ENCODE peak calls at places on chromosome 12, in five cellular contexts. One of them, this sample, is unnamed.

GRCh38 chr12:121232977-121233627 is 23.2 kb downstream of the P2RX4 start:
- DNase-seq in uterus: no peak
- DNase-seq in body of pancreas: no peak
- DNase-seq in fibroblast of mammary gland: no peak
- DNase-seq in ascending aorta: no peak
- DNase-seq in this sample: no peak

GRCh38 chr12:121753844-121754264 is 39.6 kb downstream of the RHOF start:
- DNase-seq in uterus: no peak
- DNase-seq in ascending aorta: peak; percentile 22
- DNase-seq in fibroblast of mammary gland: no peak
- DNase-seq in body of pancreas: peak; percentile 65
- DNase-seq in this sample: no peak

GRCh38 chr12:26629864-26630263 is 203.1 kb downstream of the ITPR2 start:
- DNase-seq in fibroblast of mammary gland: peak; percentile 34
- DNase-seq in uterus: no peak
- DNase-seq in ascending aorta: no peak
- DNase-seq in body of pancreas: no peak
- DNase-seq in this sample: peak; percentile 75

GRCh38 chr12:108837239-108837638 is 20.1 kb downstream of the SSH1 start:
- DNase-seq in body of pancreas: no peak
- DNase-seq in uterus: no peak
- DNase-seq in ascending aorta: no peak
- DNase-seq in fibroblast of mammary gland: no peak
- DNase-seq in this sample: no peak

GRCh38 chr12:115984607-115985006 is 292.9 kb downstream of the MED13L start:
- DNase-seq in ascending aorta: no peak
- DNase-seq in fibroblast of mammary gland: no peak
- DNase-seq in uterus: no peak
- DNase-seq in body of pancreas: no peak
- DNase-seq in this sample: no peak

GRCh38 chr12:105933671-105934665 is 204.8 kb downstream of the NUAK1 start:
- DNase-seq in uterus: peak; percentile 77
- DNase-seq in body of pancreas: peak; percentile 32
- DNase-seq in fibroblast of mammary gland: peak; percentile 91
- DNase-seq in ascending aorta: no peak
- DNase-seq in this sample: peak; percentile 97

GRCh38 chr12:33752854-33753253 is 269.4 kb upstream of the ALG10 start:
- DNase-seq in body of pancreas: no peak
- DNase-seq in ascending aorta: no peak
- DNase-seq in uterus: no peak
- DNase-seq in fibroblast of mammary gland: no peak
- DNase-seq in this sample: no peak

GRCh38 chr12:101823891-101824290 is 6.9 kb downstream of the GNPTAB start:
- DNase-seq in body of pancreas: peak; percentile 36
- DNase-seq in ascending aorta: no peak
- DNase-seq in uterus: no peak
- DNase-seq in fibroblast of mammary gland: peak; percentile 6
- DNase-seq in this sample: peak; percentile 43

GRCh38 chr12:6533653-6534157 is 612 bp upstream of the GAPDH start:
- DNase-seq in ascending aorta: no peak
- DNase-seq in body of pancreas: peak; percentile 69
- DNase-seq in fibroblast of mammary gland: peak; percentile 75
- DNase-seq in uterus: peak; percentile 73
- DNase-seq in this sample: peak; percentile 80

GRCh38 chr12:114679452-114679875 is 4.5 kb downstream of the TBX3 start:
- DNase-seq in uterus: no peak
- DNase-seq in ascending aorta: no peak
- DNase-seq in fibroblast of mammary gland: no peak
- DNase-seq in body of pancreas: no peak
- DNase-seq in this sample: peak; percentile 55

GRCh38 chr12:114679942-114680341 is 4.0 kb downstream of the TBX3 start:
- DNase-seq in uterus: no peak
- DNase-seq in fibroblast of mammary gland: no peak
- DNase-seq in ascending aorta: no peak
- DNase-seq in body of pancreas: no peak
- DNase-seq in this sample: no peak

GRCh38 chr12:114681149-114681849 is 2.7 kb downstream of the TBX3 start:
- DNase-seq in uterus: no peak
- DNase-seq in fibroblast of mammary gland: peak; percentile 49
- DNase-seq in ascending aorta: no peak
- DNase-seq in body of pancreas: no peak
- DNase-seq in this sample: peak; percentile 76

GRCh38 chr12:114682101-114682919 is 1.7 kb downstream of the TBX3 start:
- DNase-seq in fibroblast of mammary gland: no peak
- DNase-seq in body of pancreas: no peak
- DNase-seq in ascending aorta: no peak
- DNase-seq in uterus: no peak
- DNase-seq in this sample: no peak

DNA sequence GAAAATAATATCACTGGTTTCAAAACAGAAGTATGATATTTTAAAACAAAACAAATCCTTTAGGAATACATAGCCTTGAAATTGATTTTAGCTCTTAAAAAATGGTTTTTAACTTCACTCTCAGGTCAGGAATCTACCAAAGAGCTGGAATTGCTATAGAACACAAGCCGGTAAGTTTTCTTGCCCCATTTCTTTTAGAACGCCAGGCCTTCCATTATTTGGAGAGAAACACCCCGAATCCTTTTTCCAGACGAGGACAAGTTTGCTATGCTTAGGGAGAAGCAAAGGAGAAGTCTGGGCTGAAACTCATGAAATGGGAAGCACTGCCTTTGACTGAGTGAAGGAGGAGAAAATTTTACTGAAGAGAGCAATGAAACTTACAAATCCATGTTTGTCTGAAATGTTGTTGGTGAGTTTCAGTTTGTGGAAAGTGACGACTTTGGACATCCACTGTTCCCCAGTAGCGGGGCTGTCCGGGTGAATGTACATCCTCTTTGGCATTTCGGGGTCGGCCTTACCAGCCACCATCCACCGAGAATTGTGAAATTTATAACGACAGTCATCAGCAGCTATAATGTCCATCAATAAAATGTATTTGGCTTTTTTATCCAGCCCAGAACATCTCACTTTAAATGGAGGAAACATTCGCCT is 3.4 kb downstream of the TBX3 start:
- DNase-seq in body of pancreas: no peak
- DNase-seq in ascending aorta: no peak
- DNase-seq in fibroblast of mammary gland: no peak
- DNase-seq in uterus: no peak
- DNase-seq in this sample: no peak
- H3K4me3 ChIP-seq in body of pancreas: no peak overlapping the region
- H3K4me3 ChIP-seq in ascending aorta: peak overlapping the region; percentile 79
- H3K4me3 ChIP-seq in fibroblast of mammary gland: peak overlapping the region; percentile 99
- H3K4me3 ChIP-seq in uterus: peak overlapping the region; percentile 93
- H3K4me3 ChIP-seq in this sample: peak overlapping the region; percentile 86

GRCh38 chr12:76531056-76531455 is 28.5 kb downstream of the OSBPL8 start:
- DNase-seq in uterus: no peak
- DNase-seq in ascending aorta: no peak
- DNase-seq in body of pancreas: no peak
- DNase-seq in fibroblast of mammary gland: no peak
- DNase-seq in this sample: no peak
- TF ChIP-seq CTCF in uterus: no peak
- TF ChIP-seq CTCF in ascending aorta: no peak
- TF ChIP-seq CTCF in body of pancreas: no peak
- TF ChIP-seq CTCF in fibroblast of mammary gland: no peak
- TF ChIP-seq CTCF in this sample: no peak

GRCh38 chr12:125097427-125097826 is 32.2 kb downstream of the AACS start:
- DNase-seq in fibroblast of mammary gland: no peak
- DNase-seq in body of pancreas: no peak
- DNase-seq in uterus: no peak
- DNase-seq in ascending aorta: no peak
- DNase-seq in this sample: no peak
- H3K4me3 ChIP-seq in fibroblast of mammary gland: no peak overlapping the region
- H3K4me3 ChIP-seq in body of pancreas: no peak overlapping the region
- H3K4me3 ChIP-seq in uterus: no peak overlapping the region
- H3K4me3 ChIP-seq in ascending aorta: no peak overlapping the region
- H3K4me3 ChIP-seq in this sample: no peak overlapping the region

GRCh38 chr12:114405199-114405448 is 820 bp downstream of the TBX5 start:
- DNase-seq in uterus: no peak
- DNase-seq in fibroblast of mammary gland: no peak
- DNase-seq in body of pancreas: no peak
- DNase-seq in ascending aorta: no peak
- DNase-seq in this sample: no peak

GRCh38 chr12:114404451-114405198 is 1.3 kb downstream of the TBX5 start:
- DNase-seq in ascending aorta: no peak
- DNase-seq in uterus: no peak
- DNase-seq in body of pancreas: no peak
- DNase-seq in fibroblast of mammary gland: peak; percentile 40
- DNase-seq in this sample: no peak

GRCh38 chr12:114403690-114404450 is 2.1 kb downstream of the TBX5 start:
- DNase-seq in fibroblast of mammary gland: peak; percentile 61
- DNase-seq in uterus: no peak
- DNase-seq in body of pancreas: no peak
- DNase-seq in ascending aorta: no peak
- DNase-seq in this sample: no peak

GRCh38 chr12:114401346-114402320 is 4.3 kb downstream of the TBX5 start:
- DNase-seq in body of pancreas: no peak
- DNase-seq in uterus: no peak
- DNase-seq in fibroblast of mammary gland: peak; percentile 47
- DNase-seq in ascending aorta: no peak
- DNase-seq in this sample: no peak

GRCh38 chr12:114403044-114403689 is 2.8 kb downstream of the TBX5 start:
- DNase-seq in body of pancreas: no peak
- DNase-seq in uterus: no peak
- DNase-seq in fibroblast of mammary gland: peak; percentile 64
- DNase-seq in ascending aorta: no peak
- DNase-seq in this sample: no peak
- TF ChIP-seq CTCF in body of pancreas: no peak
- TF ChIP-seq CTCF in uterus: no peak
- TF ChIP-seq CTCF in fibroblast of mammary gland: no peak
- TF ChIP-seq CTCF in ascending aorta: no peak
- TF ChIP-seq CTCF in this sample: no peak

GRCh38 chr12:7695159-7695930 is at the start of gene GDF3:
- DNase-seq in fibroblast of mammary gland: peak; percentile 18
- DNase-seq in ascending aorta: no peak
- DNase-seq in body of pancreas: peak; percentile 28
- DNase-seq in uterus: peak; percentile 34
- DNase-seq in this sample: peak; percentile 31
- H3K4me3 ChIP-seq in fibroblast of mammary gland: no peak within 1 kb of the TSS
- H3K4me3 ChIP-seq in ascending aorta: peak within 1 kb of the TSS; percentile 34
- H3K4me3 ChIP-seq in body of pancreas: no peak within 1 kb of the TSS
- H3K4me3 ChIP-seq in uterus: no peak within 1 kb of the TSS
- H3K4me3 ChIP-seq in this sample: no peak within 1 kb of the TSS

GRCh38 chr12:88325828-88326214 is 183.7 kb downstream of the TMTC3 start:
- DNase-seq in fibroblast of mammary gland: peak; percentile 80
- DNase-seq in ascending aorta: no peak
- DNase-seq in body of pancreas: peak; percentile 8
- DNase-seq in uterus: no peak
- DNase-seq in this sample: peak; percentile 63

GRCh38 chr12:88328056-88328455 is 185.9 kb downstream of the TMTC3 start:
- DNase-seq in ascending aorta: no peak
- DNase-seq in uterus: no peak
- DNase-seq in fibroblast of mammary gland: no peak
- DNase-seq in body of pancreas: no peak
- DNase-seq in this sample: no peak

GRCh38 chr12:88325076-88325827 is 183.1 kb downstream of the TMTC3 start:
- DNase-seq in fibroblast of mammary gland: peak; percentile 97
- DNase-seq in body of pancreas: peak; percentile 4
- DNase-seq in uterus: no peak
- DNase-seq in ascending aorta: no peak
- DNase-seq in this sample: peak; percentile 87
- TF ChIP-seq CTCF in fibroblast of mammary gland: peak; percentile 36
- TF ChIP-seq CTCF in body of pancreas: no peak
- TF ChIP-seq CTCF in uterus: no peak
- TF ChIP-seq CTCF in ascending aorta: no peak
- TF ChIP-seq CTCF in this sample: peak; percentile 50

GRCh38 chr12:93514853-93515252 is 47.5 kb downstream of the MRPL42 start:
- DNase-seq in ascending aorta: no peak
- DNase-seq in uterus: no peak
- DNase-seq in body of pancreas: no peak
- DNase-seq in fibroblast of mammary gland: peak; percentile 69
- DNase-seq in this sample: peak; percentile 69
- H3K4me3 ChIP-seq in ascending aorta: no peak overlapping the region
- H3K4me3 ChIP-seq in uterus: no peak overlapping the region
- H3K4me3 ChIP-seq in body of pancreas: no peak overlapping the region
- H3K4me3 ChIP-seq in fibroblast of mammary gland: no peak overlapping the region
- H3K4me3 ChIP-seq in this sample: no peak overlapping the region